ENCODE peak calls at places on chromosome 9, in seven cellular contexts. One of them, this sample, is unnamed.

GRCh38 chr9:135906291-135907005 is 898 bp downstream of the CAMSAP1 start:
- DNase-seq in NT2/D1: no peak
- DNase-seq in K562: no peak
- DNase-seq in SK-N-SH: peak
- DNase-seq in GM12878: no peak
- DNase-seq in HCT116: no peak
- DNase-seq in H1: peak
- DNase-seq in this sample: no peak

GRCh38 chr9:96486351-96487029 is 36.5 kb downstream of the HABP4 start:
- DNase-seq in GM12878: no peak
- DNase-seq in HCT116: no peak
- DNase-seq in NT2/D1: no peak
- DNase-seq in H1: no peak
- DNase-seq in SK-N-SH: peak
- DNase-seq in K562: no peak
- DNase-seq in this sample: no peak

GRCh38 chr9:116152390-116152789 is 1.2 kb upstream of the PAPPA start:
- DNase-seq in H1: no peak
- DNase-seq in GM12878: no peak
- DNase-seq in SK-N-SH: peak
- DNase-seq in K562: peak
- DNase-seq in NT2/D1: no peak
- DNase-seq in HCT116: no peak
- DNase-seq in this sample: peak

GRCh38 chr9:122372856-122373845 is 2.3 kb downstream of the PTGS1 start:
- DNase-seq in GM12878: no peak
- DNase-seq in H1: no peak
- DNase-seq in SK-N-SH: no peak
- DNase-seq in HCT116: no peak
- DNase-seq in NT2/D1: no peak
- DNase-seq in K562: no peak
- DNase-seq in this sample: no peak

GRCh38 chr9:130979591-130980385 is 29.2 kb upstream of the LAMC3 start:
- DNase-seq in GM12878: no peak
- DNase-seq in NT2/D1: no peak
- DNase-seq in SK-N-SH: no peak
- DNase-seq in H1: no peak
- DNase-seq in HCT116: no peak
- DNase-seq in K562: peak
- DNase-seq in this sample: no peak

GRCh38 chr9:35526087-35526801 is 36.3 kb downstream of the RUSC2 start:
- DNase-seq in SK-N-SH: no peak
- DNase-seq in HCT116: no peak
- DNase-seq in K562: no peak
- DNase-seq in NT2/D1: no peak
- DNase-seq in H1: no peak
- DNase-seq in GM12878: no peak
- DNase-seq in this sample: no peak

GRCh38 chr9:121285835-121286687 is 18.1 kb downstream of the GSN start:
- DNase-seq in SK-N-SH: no peak
- DNase-seq in H1: peak
- DNase-seq in NT2/D1: no peak
- DNase-seq in GM12878: no peak
- DNase-seq in K562: peak
- DNase-seq in HCT116: peak
- DNase-seq in this sample: no peak

GRCh38 chr9:72586388-72587160 is 65.2 kb downstream of the TMC1 start:
- DNase-seq in K562: no peak
- DNase-seq in HCT116: no peak
- DNase-seq in NT2/D1: no peak
- DNase-seq in SK-N-SH: no peak
- DNase-seq in H1: no peak
- DNase-seq in GM12878: no peak
- DNase-seq in this sample: no peak

DNA sequence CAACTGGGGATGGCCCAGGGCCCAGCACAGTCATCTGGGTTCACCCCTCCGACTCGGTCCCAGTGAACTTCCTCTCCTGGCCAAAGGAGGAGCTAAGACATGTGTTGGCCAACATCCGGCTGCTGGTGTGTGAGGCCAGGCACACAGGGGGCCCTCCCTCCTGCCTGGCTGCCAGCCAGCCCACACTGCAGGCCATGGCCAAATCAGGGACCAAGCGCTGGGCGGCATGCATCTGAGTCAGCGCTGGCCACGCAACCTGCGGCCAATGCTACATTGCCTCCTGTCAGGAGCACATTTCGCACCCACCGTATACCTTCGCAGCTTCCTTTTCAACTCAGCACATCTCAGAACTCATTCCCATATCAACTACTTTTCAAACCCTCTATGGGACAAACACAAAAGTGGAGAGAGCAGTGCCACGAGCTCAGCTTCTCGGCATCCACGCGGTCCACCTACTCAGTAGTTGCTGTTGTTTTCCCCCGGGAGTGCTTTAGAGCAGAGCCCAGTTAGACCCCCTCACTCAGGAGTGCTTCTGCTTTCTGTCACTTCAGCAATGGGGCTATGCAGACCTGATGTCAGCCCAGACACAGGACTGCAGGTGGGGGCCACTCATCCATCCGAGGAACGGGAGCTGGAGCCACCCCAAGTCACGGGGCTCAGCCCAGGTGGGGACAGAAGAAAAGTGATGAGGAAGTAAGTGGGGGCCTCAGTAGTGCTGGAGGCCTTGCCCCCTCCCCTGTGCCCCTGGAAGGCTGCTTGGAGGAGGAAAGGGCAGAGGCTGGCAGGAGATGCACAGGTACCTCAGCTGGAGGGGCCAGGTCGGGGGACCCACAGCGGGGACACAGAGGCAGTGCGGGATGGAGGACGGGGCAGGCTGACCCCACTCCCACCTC is 13.9 kb downstream of the NINJ1 start:
- DNase-seq in HCT116: peak
- DNase-seq in GM12878: no peak
- DNase-seq in NT2/D1: no peak
- DNase-seq in K562: peak
- DNase-seq in SK-N-SH: peak
- DNase-seq in H1: no peak
- DNase-seq in this sample: peak
- TF ChIP-seq YY1 in HCT116: no peak
- TF ChIP-seq YY1 in GM12878: no peak
- TF ChIP-seq YY1 in NT2/D1: no peak
- TF ChIP-seq YY1 in K562: peak
- TF ChIP-seq YY1 in SK-N-SH: no peak
- TF ChIP-seq YY1 in H1: no peak
- TF ChIP-seq YY1 in this sample: peak

GRCh38 chr9:90807006-90807405 is 5.4 kb downstream of the SYK start:
- DNase-seq in HCT116: no peak
- DNase-seq in H1: no peak
- DNase-seq in NT2/D1: no peak
- DNase-seq in K562: no peak
- DNase-seq in GM12878: no peak
- DNase-seq in SK-N-SH: no peak
- DNase-seq in this sample: no peak

GRCh38 chr9:90803860-90804593 is 2.4 kb downstream of the SYK start:
- DNase-seq in GM12878: no peak
- DNase-seq in SK-N-SH: no peak
- DNase-seq in K562: no peak
- DNase-seq in HCT116: no peak
- DNase-seq in H1: no peak
- DNase-seq in NT2/D1: no peak
- DNase-seq in this sample: no peak

GRCh38 chr9:90802534-90802933 is 915 bp downstream of the SYK start:
- DNase-seq in SK-N-SH: no peak
- DNase-seq in GM12878: no peak
- DNase-seq in K562: no peak
- DNase-seq in NT2/D1: no peak
- DNase-seq in H1: no peak
- DNase-seq in HCT116: no peak
- DNase-seq in this sample: no peak

GRCh38 chr9:90808226-90808797 is 6.7 kb downstream of the SYK start:
- DNase-seq in H1: no peak
- DNase-seq in K562: no peak
- DNase-seq in SK-N-SH: no peak
- DNase-seq in NT2/D1: no peak
- DNase-seq in HCT116: no peak
- DNase-seq in GM12878: no peak
- DNase-seq in this sample: no peak

DNA sequence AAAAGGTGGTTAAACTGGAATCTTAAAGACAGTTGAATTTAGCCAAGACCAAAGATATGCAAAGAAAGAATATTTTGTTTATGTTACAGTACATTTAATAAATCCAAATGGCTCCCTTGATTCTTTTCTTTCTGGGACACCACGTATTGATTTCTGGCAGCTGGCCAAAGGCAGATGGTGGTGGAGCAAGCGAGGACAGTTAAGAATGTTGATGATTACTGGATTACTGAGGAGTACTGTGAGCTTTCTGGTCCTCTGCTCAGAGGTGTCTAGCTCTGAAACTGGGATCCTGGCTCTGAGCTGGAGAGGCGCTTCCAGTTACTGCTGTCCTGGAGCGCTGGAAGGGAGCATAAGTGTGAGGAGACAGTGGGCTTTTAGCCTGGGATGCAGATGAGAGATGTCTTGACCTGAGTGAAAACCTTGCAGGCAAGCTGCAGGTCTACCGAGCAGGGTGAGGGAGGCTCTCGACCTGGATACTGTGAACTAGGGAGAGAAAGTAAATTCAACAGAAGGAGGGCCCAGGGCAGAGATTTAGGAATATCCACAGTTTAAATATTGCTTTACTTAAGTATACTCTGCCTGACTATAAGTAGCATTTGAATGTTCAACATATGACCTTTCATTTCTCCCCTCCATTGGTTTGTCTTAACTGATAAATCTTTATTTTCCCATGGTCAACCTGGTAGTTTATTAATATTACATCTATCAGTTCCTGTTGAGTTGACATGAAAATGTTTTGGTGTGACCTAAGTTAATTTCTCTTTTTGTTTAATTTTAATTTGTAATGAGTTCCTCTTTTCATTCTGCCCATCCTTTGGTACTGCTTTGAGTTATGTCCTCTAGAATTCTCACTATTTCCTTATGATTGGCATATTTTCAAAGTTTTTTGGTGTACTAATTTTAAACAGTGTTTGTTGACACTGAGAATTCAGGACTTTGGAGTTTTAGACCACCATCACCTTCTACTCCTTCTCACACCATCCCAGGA is 3.7 kb downstream of the SYK start:
- DNase-seq in SK-N-SH: peak
- DNase-seq in HCT116: no peak
- DNase-seq in NT2/D1: no peak
- DNase-seq in H1: no peak
- DNase-seq in GM12878: no peak
- DNase-seq in K562: peak
- DNase-seq in this sample: no peak
- TF ChIP-seq YY1 in SK-N-SH: no peak
- TF ChIP-seq YY1 in HCT116: no peak
- TF ChIP-seq YY1 in NT2/D1: no peak
- TF ChIP-seq YY1 in H1: no peak
- TF ChIP-seq YY1 in GM12878: no peak
- TF ChIP-seq YY1 in K562: no peak
- TF ChIP-seq YY1 in this sample: no peak

GRCh38 chr9:113989781-113990569 is 88.1 kb downstream of the AMBP start:
- DNase-seq in H1: no peak
- DNase-seq in K562: no peak
- DNase-seq in NT2/D1: no peak
- DNase-seq in SK-N-SH: no peak
- DNase-seq in HCT116: no peak
- DNase-seq in GM12878: no peak
- DNase-seq in this sample: no peak

GRCh38 chr9:113992276-113992951 is 85.7 kb downstream of the AMBP start:
- DNase-seq in H1: no peak
- DNase-seq in NT2/D1: no peak
- DNase-seq in GM12878: no peak
- DNase-seq in SK-N-SH: peak
- DNase-seq in HCT116: no peak
- DNase-seq in K562: no peak
- DNase-seq in this sample: no peak

GRCh38 chr9:113990570-113990907 is 87.6 kb downstream of the AMBP start:
- DNase-seq in GM12878: no peak
- DNase-seq in NT2/D1: no peak
- DNase-seq in HCT116: no peak
- DNase-seq in SK-N-SH: no peak
- DNase-seq in H1: no peak
- DNase-seq in K562: no peak
- DNase-seq in this sample: no peak

GRCh38 chr9:113991714-113992113 is 86.4 kb downstream of the AMBP start:
- DNase-seq in SK-N-SH: no peak
- DNase-seq in GM12878: no peak
- DNase-seq in K562: no peak
- DNase-seq in NT2/D1: no peak
- DNase-seq in H1: no peak
- DNase-seq in HCT116: no peak
- DNase-seq in this sample: no peak

DNA sequence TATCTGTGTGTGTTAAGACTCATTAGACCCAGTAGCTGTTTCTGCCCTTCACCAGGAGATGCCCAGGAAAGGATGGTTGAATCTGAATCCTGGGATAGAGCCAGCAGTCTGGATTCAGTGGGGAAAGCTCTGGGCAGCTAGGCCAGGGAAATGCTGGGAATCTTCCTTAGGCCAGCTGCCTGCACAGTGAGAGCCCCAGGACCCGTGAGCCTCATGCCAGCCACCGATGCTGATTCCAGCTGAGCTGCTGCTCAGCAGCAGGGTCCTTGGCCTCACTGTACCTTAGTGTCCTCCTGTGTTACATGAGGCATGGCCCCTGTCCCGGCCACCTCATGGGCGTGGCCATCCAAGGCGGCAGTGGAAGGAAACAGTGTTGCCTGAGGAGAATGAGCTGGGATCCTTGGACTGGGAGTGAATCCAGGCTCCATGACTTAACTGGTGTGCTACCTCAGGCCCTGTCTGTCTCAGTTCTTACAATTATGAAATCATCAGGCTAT is 87.1 kb downstream of the AMBP start:
- DNase-seq in SK-N-SH: no peak
- DNase-seq in GM12878: no peak
- DNase-seq in HCT116: no peak
- DNase-seq in NT2/D1: no peak
- DNase-seq in H1: no peak
- DNase-seq in K562: no peak
- DNase-seq in this sample: no peak
- TF ChIP-seq YY1 in SK-N-SH: no peak
- TF ChIP-seq YY1 in GM12878: no peak
- TF ChIP-seq YY1 in HCT116: no peak
- TF ChIP-seq YY1 in NT2/D1: no peak
- TF ChIP-seq YY1 in H1: no peak
- TF ChIP-seq YY1 in K562: no peak
- TF ChIP-seq YY1 in this sample: no peak

GRCh38 chr9:15299374-15299939 is 7.6 kb downstream of the TTC39B start:
- DNase-seq in H1: peak
- DNase-seq in GM12878: peak
- DNase-seq in HCT116: no peak
- DNase-seq in K562: no peak
- DNase-seq in SK-N-SH: no peak
- DNase-seq in NT2/D1: no peak
- DNase-seq in this sample: no peak

GRCh38 chr9:15298362-15298761 is 8.7 kb downstream of the TTC39B start:
- DNase-seq in HCT116: no peak
- DNase-seq in K562: no peak
- DNase-seq in GM12878: no peak
- DNase-seq in H1: no peak
- DNase-seq in NT2/D1: no peak
- DNase-seq in SK-N-SH: no peak
- DNase-seq in this sample: no peak

GRCh38 chr9:15293084-15293483 is 13.9 kb downstream of the TTC39B start:
- DNase-seq in H1: peak
- DNase-seq in GM12878: no peak
- DNase-seq in K562: no peak
- DNase-seq in HCT116: no peak
- DNase-seq in SK-N-SH: no peak
- DNase-seq in NT2/D1: no peak
- DNase-seq in this sample: no peak

GRCh38 chr9:15293727-15294405 is 13.2 kb downstream of the TTC39B start:
- DNase-seq in HCT116: no peak
- DNase-seq in NT2/D1: no peak
- DNase-seq in GM12878: no peak
- DNase-seq in SK-N-SH: no peak
- DNase-seq in K562: no peak
- DNase-seq in H1: peak
- DNase-seq in this sample: no peak

GRCh38 chr9:15295761-15296405 is 11.1 kb downstream of the TTC39B start:
- DNase-seq in NT2/D1: no peak
- DNase-seq in H1: peak
- DNase-seq in GM12878: peak
- DNase-seq in HCT116: no peak
- DNase-seq in SK-N-SH: no peak
- DNase-seq in K562: no peak
- DNase-seq in this sample: peak
- TF ChIP-seq YY1 in NT2/D1: no peak
- TF ChIP-seq YY1 in H1: no peak
- TF ChIP-seq YY1 in GM12878: peak
- TF ChIP-seq YY1 in HCT116: no peak
- TF ChIP-seq YY1 in SK-N-SH: no peak
- TF ChIP-seq YY1 in K562: no peak
- TF ChIP-seq YY1 in this sample: no peak

This sample was measured in HepG2.